ENCODE peak calls at places on chromosomes 13 and 19, in five cellular contexts. One of them, this sample, is unnamed.

GRCh38 chr13:72384879-72385278 is 342.6 kb downstream of the MZT1 start:
- DNase-seq in right lobe of liver: no peak
- DNase-seq in heart left ventricle: no peak
- DNase-seq in MV-4-11: peak
- DNase-seq in fibroblast of villous mesenchyme: peak
- DNase-seq in this sample: no peak

GRCh38 chr19:19470579-19470978 is 44.8 kb downstream of the TSSK6 start:
- DNase-seq in right lobe of liver: no peak
- DNase-seq in heart left ventricle: no peak
- DNase-seq in MV-4-11: peak
- DNase-seq in fibroblast of villous mesenchyme: no peak
- DNase-seq in this sample: no peak

GRCh38 chr19:16814526-16815100 is 14.6 kb upstream of the SIN3B start:
- DNase-seq in right lobe of liver: no peak
- DNase-seq in heart left ventricle: no peak
- DNase-seq in MV-4-11: no peak
- DNase-seq in fibroblast of villous mesenchyme: no peak
- DNase-seq in this sample: no peak

GRCh38 chr19:45854167-45854778 is 8.7 kb downstream of the SYMPK start:
- DNase-seq in right lobe of liver: peak
- DNase-seq in heart left ventricle: no peak
- DNase-seq in MV-4-11: no peak
- DNase-seq in fibroblast of villous mesenchyme: no peak
- DNase-seq in this sample: no peak

GRCh38 chr19:18644144-18645034 is 7.6 kb downstream of the KLHL26 start:
- DNase-seq in right lobe of liver: no peak
- DNase-seq in heart left ventricle: no peak
- DNase-seq in MV-4-11: peak
- DNase-seq in fibroblast of villous mesenchyme: no peak
- DNase-seq in this sample: no peak

GRCh38 chr13:59963827-59964226 is 199.9 kb downstream of the DIAPH3 start:
- DNase-seq in right lobe of liver: no peak
- DNase-seq in heart left ventricle: no peak
- DNase-seq in MV-4-11: peak
- DNase-seq in fibroblast of villous mesenchyme: no peak
- DNase-seq in this sample: no peak

GRCh38 chr13:113211774-113212173 is 2.4 kb downstream of the CUL4A start:
- DNase-seq in right lobe of liver: no peak
- DNase-seq in heart left ventricle: no peak
- DNase-seq in MV-4-11: peak
- DNase-seq in fibroblast of villous mesenchyme: no peak
- DNase-seq in this sample: peak

GRCh38 chr13:51564671-51565070 is 19.6 kb upstream of the WDFY2 start:
- DNase-seq in right lobe of liver: no peak
- DNase-seq in heart left ventricle: no peak
- DNase-seq in MV-4-11: no peak
- DNase-seq in fibroblast of villous mesenchyme: no peak
- DNase-seq in this sample: no peak

GRCh38 chr13:33446821-33447481 is 161.4 kb upstream of the STARD13 start:
- DNase-seq in right lobe of liver: no peak
- DNase-seq in heart left ventricle: no peak
- DNase-seq in MV-4-11: no peak
- DNase-seq in fibroblast of villous mesenchyme: peak
- DNase-seq in this sample: no peak

GRCh38 chr13:44108345-44108858 is 228.7 kb downstream of the LACC1 start:
- DNase-seq in right lobe of liver: peak
- DNase-seq in heart left ventricle: peak
- DNase-seq in MV-4-11: no peak
- DNase-seq in fibroblast of villous mesenchyme: no peak
- DNase-seq in this sample: no peak

GRCh38 chr19:17648097-17648660 is 40.0 kb downstream of the UNC13A start:
- DNase-seq in right lobe of liver: no peak
- DNase-seq in heart left ventricle: no peak
- DNase-seq in MV-4-11: no peak
- DNase-seq in fibroblast of villous mesenchyme: no peak
- DNase-seq in this sample: peak

GRCh38 chr13:44340508-44340907 is 33.1 kb upstream of the SERP2 start:
- DNase-seq in right lobe of liver: no peak
- DNase-seq in heart left ventricle: no peak
- DNase-seq in MV-4-11: no peak
- DNase-seq in fibroblast of villous mesenchyme: no peak
- DNase-seq in this sample: no peak

GRCh38 chr13:50898338-50898737 is 11.3 kb upstream of the RNASEH2B start:
- DNase-seq in right lobe of liver: no peak
- DNase-seq in heart left ventricle: no peak
- DNase-seq in MV-4-11: peak
- DNase-seq in fibroblast of villous mesenchyme: no peak
- DNase-seq in this sample: no peak

GRCh38 chr13:47858678-47859050 is 142.4 kb downstream of the SUCLA2 start:
- DNase-seq in right lobe of liver: no peak
- DNase-seq in heart left ventricle: no peak
- DNase-seq in MV-4-11: peak
- DNase-seq in fibroblast of villous mesenchyme: peak
- DNase-seq in this sample: no peak

GRCh38 chr13:49620170-49620621 is 8.1 kb upstream of the ARL11 start:
- DNase-seq in right lobe of liver: no peak
- DNase-seq in heart left ventricle: no peak
- DNase-seq in MV-4-11: peak
- DNase-seq in fibroblast of villous mesenchyme: no peak
- DNase-seq in this sample: no peak

GRCh38 chr13:51721485-51721884 is 82.5 kb downstream of the DHRS12 start:
- DNase-seq in right lobe of liver: no peak
- DNase-seq in heart left ventricle: peak
- DNase-seq in MV-4-11: peak
- DNase-seq in fibroblast of villous mesenchyme: no peak
- DNase-seq in this sample: no peak

GRCh38 chr19:43595605-43595998 is 332 bp downstream of the IRGQ start:
- DNase-seq in right lobe of liver: no peak
- DNase-seq in heart left ventricle: no peak
- DNase-seq in MV-4-11: no peak
- DNase-seq in fibroblast of villous mesenchyme: no peak
- DNase-seq in this sample: no peak

GRCh38 chr13:77042566-77043177 is 15.7 kb upstream of the FBXL3 start:
- DNase-seq in right lobe of liver: no peak
- DNase-seq in heart left ventricle: no peak
- DNase-seq in MV-4-11: peak
- DNase-seq in fibroblast of villous mesenchyme: no peak
- DNase-seq in this sample: no peak

GRCh38 chr19:2543463-2544442 is 67.8 kb downstream of the GADD45B start:
- DNase-seq in right lobe of liver: peak
- DNase-seq in heart left ventricle: peak
- DNase-seq in MV-4-11: peak
- DNase-seq in fibroblast of villous mesenchyme: peak
- DNase-seq in this sample: peak

GRCh38 chr19:55504252-55504603 is 16.0 kb downstream of the SSC5D start:
- DNase-seq in right lobe of liver: no peak
- DNase-seq in heart left ventricle: no peak
- DNase-seq in MV-4-11: no peak
- DNase-seq in fibroblast of villous mesenchyme: no peak
- DNase-seq in this sample: no peak

GRCh38 chr13:53250272-53250875 is 221.8 kb downstream of the OLFM4 start:
- DNase-seq in right lobe of liver: no peak
- DNase-seq in heart left ventricle: no peak
- DNase-seq in MV-4-11: peak
- DNase-seq in fibroblast of villous mesenchyme: peak
- DNase-seq in this sample: peak

GRCh38 chr19:13208964-13209796 is 59.0 kb downstream of the IER2 start:
- DNase-seq in right lobe of liver: no peak
- DNase-seq in heart left ventricle: peak
- DNase-seq in MV-4-11: no peak
- DNase-seq in fibroblast of villous mesenchyme: no peak
- DNase-seq in this sample: no peak

GRCh38 chr13:35771898-35772297 is 295.4 kb upstream of the MAB21L1 start:
- DNase-seq in right lobe of liver: no peak
- DNase-seq in heart left ventricle: no peak
- DNase-seq in MV-4-11: no peak
- DNase-seq in fibroblast of villous mesenchyme: peak
- DNase-seq in this sample: no peak

GRCh38 chr13:41942462-41943094 is 18.3 kb downstream of the VWA8 start:
- DNase-seq in right lobe of liver: no peak
- DNase-seq in heart left ventricle: no peak
- DNase-seq in MV-4-11: peak
- DNase-seq in fibroblast of villous mesenchyme: peak
- DNase-seq in this sample: peak

GRCh38 chr19:4556574-4557185 is 2.8 kb downstream of the SEMA6B start:
- DNase-seq in right lobe of liver: no peak
- DNase-seq in heart left ventricle: no peak
- DNase-seq in MV-4-11: peak
- DNase-seq in fibroblast of villous mesenchyme: peak
- DNase-seq in this sample: peak

GRCh38 chr13:72677431-72677830 is 50.0 kb downstream of the MZT1 start:
- DNase-seq in right lobe of liver: no peak
- DNase-seq in heart left ventricle: no peak
- DNase-seq in MV-4-11: no peak
- DNase-seq in fibroblast of villous mesenchyme: no peak
- DNase-seq in this sample: no peak

GRCh38 chr19:49752701-49753100 is 10.4 kb downstream of the TSKS start:
- DNase-seq in right lobe of liver: no peak
- DNase-seq in heart left ventricle: no peak
- DNase-seq in MV-4-11: no peak
- DNase-seq in fibroblast of villous mesenchyme: no peak
- DNase-seq in this sample: no peak

GRCh38 chr19:47707135-47707925 is 5.9 kb upstream of the EHD2 start:
- DNase-seq in right lobe of liver: peak
- DNase-seq in heart left ventricle: peak
- DNase-seq in MV-4-11: peak
- DNase-seq in fibroblast of villous mesenchyme: peak
- DNase-seq in this sample: peak

GRCh38 chr19:17944301-17944700 is 11.5 kb downstream of the CCDC124 start:
- DNase-seq in right lobe of liver: no peak
- DNase-seq in heart left ventricle: no peak
- DNase-seq in MV-4-11: no peak
- DNase-seq in fibroblast of villous mesenchyme: peak
- DNase-seq in this sample: no peak

GRCh38 chr19:50333737-50334617 is 4.8 kb upstream of the KCNC3 start:
- DNase-seq in right lobe of liver: peak
- DNase-seq in heart left ventricle: peak
- DNase-seq in MV-4-11: peak
- DNase-seq in fibroblast of villous mesenchyme: no peak
- DNase-seq in this sample: peak

GRCh38 chr13:99827011-99827410 is 144.6 kb downstream of the ZIC5 start:
- DNase-seq in right lobe of liver: no peak
- DNase-seq in heart left ventricle: no peak
- DNase-seq in MV-4-11: no peak
- DNase-seq in fibroblast of villous mesenchyme: no peak
- DNase-seq in this sample: no peak

GRCh38 chr19:48724796-48725753 is 5.5 kb upstream of the MAMSTR start:
- DNase-seq in right lobe of liver: no peak
- DNase-seq in heart left ventricle: peak
- DNase-seq in MV-4-11: peak
- DNase-seq in fibroblast of villous mesenchyme: peak
- DNase-seq in this sample: peak

GRCh38 chr13:73740681-73741080 is 393.5 kb downstream of the KLF12 start:
- DNase-seq in right lobe of liver: no peak
- DNase-seq in heart left ventricle: no peak
- DNase-seq in MV-4-11: no peak
- DNase-seq in fibroblast of villous mesenchyme: peak
- DNase-seq in this sample: no peak

GRCh38 chr13:26867451-26868067 is 107.0 kb upstream of the GPR12 start:
- DNase-seq in right lobe of liver: no peak
- DNase-seq in heart left ventricle: no peak
- DNase-seq in MV-4-11: no peak
- DNase-seq in fibroblast of villous mesenchyme: peak
- DNase-seq in this sample: no peak

This sample was measured in BE2C.